ENCODE peak calls at places on chromosomes 7 and 10, in five cellular contexts. P is upper lobe of left lung, R is spleen, M is Panc1, S is breast epithelium. J is an unnamed sample.
A peak's percentile ranks its signal among the peaks of the same experiment; 100 is the strongest.

GRCh38 chr7:137847418-137848050 is 760 bp upstream of the DGKI start:
- DNase-seq in P (no peak), R (no peak), M (no peak), S (no peak), J (no peak)

GRCh38 chr10:94963901-94964300 is 25.4 kb downstream of the CYP2C9 start:
- DNase-seq in P (no peak), R (no peak), M (peak; percentile 27), S (no peak), J (no peak)

GRCh38 chr10:28587970-28588290 is 55.0 kb downstream of the WAC start:
- DNase-seq in P (no peak), R (no peak), M (no peak), S (no peak), J (no peak)

GRCh38 chr7:105837765-105838241 is 38.6 kb downstream of the ATXN7L1 start:
- DNase-seq in P (peak; percentile 71), R (no peak), M (no peak), S (no peak), J (peak; percentile 34)

GRCh38 chr7:47539398-47540052 is 42.4 kb downstream of the TNS3 start:
- DNase-seq in P (no peak), R (peak; percentile 49), M (no peak), S (no peak), J (no peak)

GRCh38 chr10:36057731-36058130 is 415.6 kb upstream of the FZD8 start:
- DNase-seq in P (no peak), R (no peak), M (no peak), S (no peak), J (no peak)

GRCh38 chr7:150842018-150842417 is 10.3 kb upstream of the AOC1 start:
- DNase-seq in P (no peak), R (no peak), M (no peak), S (no peak), J (peak; percentile 79)

GRCh38 chr10:3689871-3690510 is 95.0 kb downstream of the KLF6 start:
- DNase-seq in P (no peak), R (no peak), M (no peak), S (no peak), J (no peak)

GRCh38 chr7:17971392-17971791 is 31.1 kb upstream of the SNX13 start:
- DNase-seq in P (no peak), R (no peak), M (no peak), S (no peak), J (no peak)

GRCh38 chr10:74821501-74821900 is 4.9 kb upstream of the KAT6B start:
- DNase-seq in P (peak; percentile 67), R (no peak), M (no peak), S (no peak), J (no peak)

GRCh38 chr10:93570383-93570782 is 3.9 kb downstream of the FFAR4 start:
- DNase-seq in P (no peak), R (no peak), M (no peak), S (no peak), J (no peak)
- H3K27me3 ChIP-seq in P (no peaks in the 10 kb centered on the region), R (no peaks in the 10 kb centered on the region), M (peaks cover 34% of the 10 kb centered on the region), S (peaks cover 26% of the 10 kb centered on the region), J (no peaks in the 10 kb centered on the region)

GRCh38 chr10:20670569-20670968 is 226.5 kb downstream of the NEBL start:
- DNase-seq in P (no peak), R (no peak), M (no peak), S (no peak), J (no peak)
- TF ChIP-seq POLR2AphosphoS5 in P (no peak), R (no peak), M (no peak), S (no peak), J (no peak)

GRCh38 chr10:101162677-101163076 is 31.6 kb downstream of the TLX1 start:
- DNase-seq in P (no peak), R (no peak), M (no peak), S (no peak), J (no peak)
- H3K27me3 ChIP-seq in P (no peaks in the 10 kb centered on the region), R (no peaks in the 10 kb centered on the region), M (peaks cover 14% of the 10 kb centered on the region), S (peaks cover 50% of the 10 kb centered on the region), J (peaks cover 12% of the 10 kb centered on the region)

GRCh38 chr7:20932785-20933184 is 146.1 kb upstream of the SP8 start:
- DNase-seq in P (no peak), R (no peak), M (no peak), S (no peak), J (no peak)
- TF ChIP-seq POLR2AphosphoS5 in P (no peak), R (no peak), M (no peak), S (no peak), J (no peak)

DNA sequence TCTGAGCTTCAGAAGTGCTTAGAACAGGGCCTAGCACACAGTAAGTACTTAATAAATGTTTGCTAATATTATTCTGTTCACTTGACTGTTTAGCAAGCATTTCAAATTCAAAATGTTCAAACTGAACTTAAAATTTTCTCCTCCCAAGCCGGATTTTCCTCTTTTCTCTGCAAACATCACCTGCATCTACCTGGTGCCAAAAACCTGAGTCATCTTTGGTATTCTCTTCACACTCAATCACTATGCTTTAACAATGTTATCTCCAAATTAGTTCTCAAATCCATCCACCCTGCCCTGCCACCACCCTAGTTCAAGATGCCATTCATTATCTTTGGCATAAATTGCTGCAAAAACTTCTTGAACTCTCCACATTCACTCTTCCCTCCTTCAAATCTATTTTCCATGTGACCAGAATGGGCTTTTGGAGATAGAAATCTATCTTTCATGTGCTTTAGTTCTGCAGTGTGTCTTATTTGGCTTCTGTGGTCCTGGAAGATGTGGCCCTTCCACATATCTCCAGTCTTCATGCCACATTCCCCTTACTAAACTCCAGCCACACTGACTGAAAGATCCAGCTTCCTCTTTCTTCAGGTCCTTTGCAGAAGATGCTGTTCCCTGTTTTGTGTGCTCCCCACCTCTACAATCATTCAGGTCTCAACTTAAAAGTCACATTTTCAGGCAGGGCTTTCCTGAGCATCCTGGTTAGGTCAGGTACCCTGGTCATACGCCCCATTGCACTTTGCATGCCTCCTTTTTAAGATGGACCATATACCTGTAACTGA is 2.0 kb downstream of the GGCT start:
- DNase-seq in P (no peak), R (no peak), M (no peak), S (no peak), J (no peak)
- H3K27me3 ChIP-seq in P (no peaks in the 10 kb centered on the region), R (no peaks in the 10 kb centered on the region), M (no peaks in the 10 kb centered on the region), S (no peaks in the 10 kb centered on the region), J (no peaks in the 10 kb centered on the region)

GRCh38 chr10:77586719-77587423 is 50.7 kb downstream of the KCNMA1 start:
- DNase-seq in P (peak; percentile 61), R (peak; percentile 34), M (no peak), S (no peak), J (no peak)
- TF ChIP-seq POLR2AphosphoS5 in P (no peak), R (peak; percentile 66), M (no peak), S (no peak), J (peak; percentile 84)

GRCh38 chr7:157674715-157675426 is 338.1 kb downstream of the DNAJB6 start:
- DNase-seq in P (no peak), R (peak; percentile 71), M (no peak), S (no peak), J (no peak)
- H3K27me3 ChIP-seq in P (no peaks in the 10 kb centered on the region), R (no peaks in the 10 kb centered on the region), M (no peaks in the 10 kb centered on the region), S (peaks cover 56% of the 10 kb centered on the region), J (no peaks in the 10 kb centered on the region)

DNA sequence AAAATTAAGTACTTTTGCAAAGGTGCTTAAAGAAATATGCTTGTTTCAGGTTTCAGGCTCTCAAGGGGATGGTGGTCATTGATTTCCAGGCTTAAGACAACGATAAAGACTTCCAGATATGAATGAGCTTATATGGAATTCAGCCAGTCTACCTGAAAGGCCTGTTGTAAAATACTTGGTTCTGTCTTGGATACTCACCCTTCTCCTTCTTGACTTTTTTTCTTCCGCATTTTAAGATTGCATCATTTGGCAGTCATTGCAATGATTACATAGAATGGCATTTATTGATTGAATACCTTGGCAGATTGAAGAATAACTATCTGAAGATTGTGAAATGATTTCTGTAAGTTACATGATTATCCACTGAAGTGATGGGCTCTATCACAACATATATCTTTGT is 696.3 kb downstream of the INHBA start:
- DNase-seq in P (no peak), R (no peak), M (no peak), S (no peak), J (no peak)
- TF ChIP-seq POLR2AphosphoS5 in P (no peak), R (no peak), M (no peak), S (no peak), J (no peak)

GRCh38 chr10:46541735-46542566 is 14.5 kb downstream of the GPRIN2 start:
- DNase-seq in P (peak; percentile 23), R (peak; percentile 63), M (no peak), S (peak; percentile 48), J (no peak)

GRCh38 chr10:46540412-46541016 is 15.9 kb downstream of the GPRIN2 start:
- DNase-seq in P (peak; percentile 20), R (peak; percentile 64), M (no peak), S (peak; percentile 50), J (no peak)

GRCh38 chr10:46541017-46541661 is 15.3 kb downstream of the GPRIN2 start:
- DNase-seq in P (peak; percentile 56), R (peak; percentile 77), M (no peak), S (peak; percentile 55), J (no peak)

GRCh38 chr10:46543379-46544014 is 13.0 kb downstream of the GPRIN2 start:
- DNase-seq in P (peak; percentile 23), R (peak; percentile 71), M (no peak), S (peak; percentile 37), J (no peak)

GRCh38 chr10:46542567-46543323 is 13.7 kb downstream of the GPRIN2 start:
- DNase-seq in P (peak; percentile 20), R (peak; percentile 68), M (no peak), S (peak; percentile 47), J (no peak)
- H3K27me3 ChIP-seq in P (no peaks in the 10 kb centered on the region), R (no peaks in the 10 kb centered on the region), M (no peaks in the 10 kb centered on the region), S (no peaks in the 10 kb centered on the region), J (no peaks in the 10 kb centered on the region)